ENCODE peak calls at places on chromosomes 4 and X, in four cellular contexts. One of them, this sample, is unnamed.

GRCh38 chr4:174461438-174462106 is 60.7 kb downstream of the HPGD start:
- DNase-seq in fibroblast of lung: peak; percentile 5
- DNase-seq in endodermal cell: no peak
- DNase-seq in transverse colon: peak; percentile 39
- DNase-seq in this sample: peak; percentile 6

GRCh38 chrX:150052226-150052625 is 113.9 kb upstream of the EOLA2 start:
- DNase-seq in fibroblast of lung: no peak
- DNase-seq in endodermal cell: no peak
- DNase-seq in transverse colon: no peak
- DNase-seq in this sample: no peak

GRCh38 chr4:85774489-85774888 is 299.5 kb downstream of the ARHGAP24 start:
- DNase-seq in fibroblast of lung: no peak
- DNase-seq in endodermal cell: peak; percentile 67
- DNase-seq in transverse colon: no peak
- DNase-seq in this sample: no peak

GRCh38 chr4:44740201-44740600 is 13.8 kb upstream of the GNPDA2 start:
- DNase-seq in fibroblast of lung: no peak
- DNase-seq in endodermal cell: no peak
- DNase-seq in transverse colon: no peak
- DNase-seq in this sample: no peak

GRCh38 chrX:140318306-140318705 is 186.6 kb downstream of the SOX3 start:
- DNase-seq in fibroblast of lung: peak; percentile 82
- DNase-seq in endodermal cell: no peak
- DNase-seq in transverse colon: no peak
- DNase-seq in this sample: no peak

GRCh38 chr4:82275431-82276423 is 98.1 kb downstream of the HNRNPD start:
- DNase-seq in fibroblast of lung: no peak
- DNase-seq in endodermal cell: peak; percentile 67
- DNase-seq in transverse colon: no peak
- DNase-seq in this sample: no peak

GRCh38 chr4:13548984-13549546 is 4.8 kb upstream of the NKX3-2 start:
- DNase-seq in fibroblast of lung: peak; percentile 60
- DNase-seq in endodermal cell: peak; percentile 98
- DNase-seq in transverse colon: peak; percentile 86
- DNase-seq in this sample: peak; percentile 87

GRCh38 chrX:128754130-128754529 is 701.9 kb upstream of the ACTRT1 start:
- DNase-seq in fibroblast of lung: no peak
- DNase-seq in endodermal cell: no peak
- DNase-seq in transverse colon: no peak
- DNase-seq in this sample: no peak

GRCh38 chrX:66654411-66654810 is 15.5 kb upstream of the EDA2R start:
- DNase-seq in fibroblast of lung: no peak
- DNase-seq in endodermal cell: no peak
- DNase-seq in transverse colon: no peak
- DNase-seq in this sample: no peak

GRCh38 chr4:86791126-86791525 is 58.1 kb downstream of the SLC10A6 start:
- DNase-seq in fibroblast of lung: no peak
- DNase-seq in endodermal cell: peak; percentile 83
- DNase-seq in transverse colon: no peak
- DNase-seq in this sample: no peak

GRCh38 chr4:114907514-114908099 is 205.8 kb downstream of the NDST4 start:
- DNase-seq in fibroblast of lung: no peak
- DNase-seq in endodermal cell: no peak
- DNase-seq in transverse colon: no peak
- DNase-seq in this sample: no peak

GRCh38 chrX:10649286-10649685 is 28.9 kb upstream of the MID1 start:
- DNase-seq in fibroblast of lung: no peak
- DNase-seq in endodermal cell: no peak
- DNase-seq in transverse colon: no peak
- DNase-seq in this sample: peak; percentile 4

GRCh38 chrX:29113221-29113620 is 526.0 kb downstream of the IL1RAPL1 start:
- DNase-seq in fibroblast of lung: no peak
- DNase-seq in endodermal cell: no peak
- DNase-seq in transverse colon: no peak
- DNase-seq in this sample: no peak

GRCh38 chrX:129706395-129707072 is 32.2 kb upstream of the XPNPEP2 start:
- DNase-seq in fibroblast of lung: no peak
- DNase-seq in endodermal cell: peak; percentile 20
- DNase-seq in transverse colon: no peak
- DNase-seq in this sample: no peak

GRCh38 chr4:1249731-1250526 is 999 bp upstream of the CTBP1 start:
- DNase-seq in fibroblast of lung: peak; percentile 67
- DNase-seq in endodermal cell: peak; percentile 76
- DNase-seq in transverse colon: peak; percentile 50
- DNase-seq in this sample: no peak

GRCh38 chr4:25948051-25948450 is 34.0 kb downstream of the SMIM20 start:
- DNase-seq in fibroblast of lung: no peak
- DNase-seq in endodermal cell: no peak
- DNase-seq in transverse colon: no peak
- DNase-seq in this sample: no peak

GRCh38 chr4:40283968-40284367 is 51.2 kb upstream of the CHRNA9 start:
- DNase-seq in fibroblast of lung: peak; percentile 92
- DNase-seq in endodermal cell: no peak
- DNase-seq in transverse colon: no peak
- DNase-seq in this sample: no peak

DNA sequence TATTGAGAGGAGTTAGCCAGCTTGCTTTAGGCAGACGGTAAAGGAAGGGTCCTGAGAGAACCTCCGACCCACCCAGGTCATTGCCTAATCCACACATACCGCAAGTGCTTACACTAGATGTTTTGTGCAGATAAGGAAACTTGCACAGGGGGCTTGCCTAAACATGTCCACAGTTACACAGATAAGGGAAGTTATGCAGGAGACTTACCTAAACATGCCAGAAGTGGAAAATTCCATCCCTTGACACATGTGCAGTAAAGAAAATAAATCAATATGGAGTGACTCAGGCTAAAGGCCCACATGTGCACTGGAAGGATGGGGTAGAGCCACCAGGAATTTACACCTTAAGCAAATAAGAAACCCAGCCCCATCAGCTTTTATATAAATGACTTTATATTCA is 232.8 kb upstream of the HDX start:
- DNase-seq in fibroblast of lung: peak; percentile 8
- DNase-seq in endodermal cell: no peak
- DNase-seq in transverse colon: no peak
- DNase-seq in this sample: no peak
- H3K4me3 ChIP-seq in fibroblast of lung: no peak overlapping the region
- H3K4me3 ChIP-seq in endodermal cell: no peak overlapping the region
- H3K4me3 ChIP-seq in transverse colon: no peak overlapping the region
- H3K4me3 ChIP-seq in this sample: no peak overlapping the region

GRCh38 chrX:3425031-3425430 is 78.6 kb upstream of the MXRA5 start:
- DNase-seq in fibroblast of lung: no peak
- DNase-seq in endodermal cell: no peak
- DNase-seq in transverse colon: no peak
- DNase-seq in this sample: peak; percentile 56

GRCh38 chrX:3426552-3426951 is 80.1 kb upstream of the MXRA5 start:
- DNase-seq in fibroblast of lung: no peak
- DNase-seq in endodermal cell: no peak
- DNase-seq in transverse colon: no peak
- DNase-seq in this sample: no peak

DNA sequence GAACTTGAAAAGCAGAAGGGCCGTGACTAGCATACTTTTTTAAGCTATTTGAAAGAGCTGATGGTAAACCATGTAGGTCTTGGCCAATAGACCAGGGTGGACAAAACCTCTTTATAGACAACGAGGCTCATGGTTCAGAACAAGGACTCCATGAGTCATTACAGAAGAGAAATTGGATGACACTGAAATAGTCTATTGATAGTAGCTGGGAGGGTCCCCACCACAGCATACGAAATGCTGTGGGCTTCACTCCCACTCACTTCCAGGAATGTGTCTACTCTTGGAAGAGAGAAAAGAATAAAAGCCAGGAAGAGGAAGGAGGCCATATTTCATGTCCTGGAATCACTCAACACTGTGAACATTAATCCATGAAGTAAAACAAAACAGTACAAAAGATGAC is 82.3 kb upstream of the MXRA5 start:
- DNase-seq in fibroblast of lung: peak; percentile 67
- DNase-seq in endodermal cell: no peak
- DNase-seq in transverse colon: no peak
- DNase-seq in this sample: peak; percentile 13
- H3K27ac ChIP-seq in fibroblast of lung: no peak overlapping the region
- H3K27ac ChIP-seq in endodermal cell: no peak overlapping the region
- H3K27ac ChIP-seq in transverse colon: no peak overlapping the region
- H3K27ac ChIP-seq in this sample: no peak overlapping the region

GRCh38 chr4:188387134-188387791 is 248.0 kb downstream of the TRIML1 start:
- DNase-seq in fibroblast of lung: peak; percentile 12
- DNase-seq in endodermal cell: no peak
- DNase-seq in transverse colon: no peak
- DNase-seq in this sample: peak; percentile 25
- H3K4me3 ChIP-seq in fibroblast of lung: no peak overlapping the region
- H3K4me3 ChIP-seq in endodermal cell: no peak overlapping the region
- H3K4me3 ChIP-seq in transverse colon: no peak overlapping the region
- H3K4me3 ChIP-seq in this sample: no peak overlapping the region

GRCh38 chr4:94819779-94820178 is 62.0 kb downstream of the BMPR1B start:
- DNase-seq in fibroblast of lung: no peak
- DNase-seq in endodermal cell: no peak
- DNase-seq in transverse colon: no peak
- DNase-seq in this sample: no peak
- H3K27ac ChIP-seq in fibroblast of lung: no peak overlapping the region
- H3K27ac ChIP-seq in endodermal cell: no peak overlapping the region
- H3K27ac ChIP-seq in transverse colon: no peak overlapping the region
- H3K27ac ChIP-seq in this sample: no peak overlapping the region

GRCh38 chr4:74230902-74231499 is 73.1 kb downstream of the MTHFD2L start:
- DNase-seq in fibroblast of lung: peak; percentile 58
- DNase-seq in endodermal cell: no peak
- DNase-seq in transverse colon: peak; percentile 74
- DNase-seq in this sample: no peak
- H3K4me3 ChIP-seq in fibroblast of lung: no peak overlapping the region
- H3K4me3 ChIP-seq in endodermal cell: no peak overlapping the region
- H3K4me3 ChIP-seq in transverse colon: no peak overlapping the region
- H3K4me3 ChIP-seq in this sample: no peak overlapping the region